ENCODE peak calls at places on chromosomes 13 and 19, in five cellular contexts. M is A549, F is activated B cell treated with CpG ODN at 0.5 μM for 24 hours, D is psoas muscle, H is left cardiac atrium. Z is an unnamed sample.

GRCh38 chr13:40432018-40432978 is 234.1 kb downstream of the FOXO1 start:
- ATAC-seq in F (peak), D (no peak), H (peak), M (no peak), Z (no peak)

GRCh38 chr13:71864981-71865857 is 1.8 kb downstream of the DACH1 start:
- ATAC-seq in H (peak), M (peak), F (no peak), D (peak), Z (peak)

GRCh38 chr13:21310220-21310619 is 133.8 kb downstream of the MRPL57 start:
- ATAC-seq in M (no peak), H (no peak), F (no peak), D (no peak), Z (no peak)

GRCh38 chr13:51801631-51802099 is 2.3 kb downstream of the DHRS12 start:
- ATAC-seq in M (peak), F (no peak), D (no peak), H (peak), Z (peak)

GRCh38 chr13:73220966-73221720 is 162.3 kb downstream of the KLF5 start:
- ATAC-seq in D (no peak), H (no peak), F (no peak), M (peak), Z (peak)

GRCh38 chr19:24098359-24098758 is 11.4 kb downstream of the ZNF254 start:
- ATAC-seq in M (no peak), F (no peak), D (no peak), H (no peak), Z (no peak)

GRCh38 chr13:101618440-101619187 is 166.1 kb downstream of the ITGBL1 start:
- ATAC-seq in H (no peak), M (no peak), F (no peak), D (no peak), Z (no peak)

GRCh38 chr19:17027428-17027816 is 812 bp upstream of the CPAMD8 start:
- ATAC-seq in D (no peak), M (no peak), F (no peak), H (no peak), Z (no peak)

GRCh38 chr19:18612772-18613588 is at the start of gene TMEM59L:
- ATAC-seq in D (no peak), H (peak), F (peak), M (peak), Z (peak)

GRCh38 chr19:19341026-19341425 is 20.4 kb downstream of the MAU2 start:
- ATAC-seq in M (no peak), H (no peak), D (no peak), F (no peak), Z (no peak)

GRCh38 chr19:3743486-3743885 is 18.0 kb downstream of the APBA3 start:
- ATAC-seq in D (no peak), H (no peak), M (peak), F (no peak), Z (peak)

GRCh38 chr19:1611353-1611752 is 6.1 kb upstream of the UQCR11 start:
- ATAC-seq in H (no peak), M (no peak), F (no peak), D (no peak), Z (no peak)

GRCh38 chr13:111517641-111518010 is 197.2 kb downstream of the TEX29 start:
- ATAC-seq in F (no peak), D (no peak), H (no peak), M (peak), Z (no peak)

GRCh38 chr13:109836629-109837607 is 50.5 kb upstream of the IRS2 start:
- ATAC-seq in H (no peak), F (no peak), M (no peak), D (no peak), Z (no peak)

GRCh38 chr13:32205426-32206096 is 109.6 kb downstream of the ZAR1L start:
- ATAC-seq in F (no peak), M (no peak), D (no peak), H (peak), Z (no peak)

GRCh38 chr13:66981912-66982311 is 248.2 kb downstream of the PCDH9 start:
- ATAC-seq in H (no peak), F (no peak), M (no peak), D (no peak), Z (no peak)

GRCh38 chr19:3075605-3076431 is 13.5 kb upstream of the TLE5 start:
- ATAC-seq in M (peak), H (peak), D (peak), F (peak), Z (peak)

GRCh38 chr19:6668696-6669095 is 1.3 kb downstream of the TNFSF14 start:
- ATAC-seq in H (no peak), D (no peak), F (no peak), M (no peak), Z (no peak)

GRCh38 chr13:50451609-50452008 is 391.9 kb downstream of the DLEU7 start:
- ATAC-seq in F (no peak), M (no peak), H (no peak), D (no peak), Z (no peak)

GRCh38 chr19:28880735-28881401 is 332.1 kb downstream of the UQCRFS1 start:
- ATAC-seq in M (no peak), F (no peak), D (no peak), H (no peak), Z (no peak)

GRCh38 chr13:98462946-98463345 is 114.0 kb downstream of the STK24 start:
- ATAC-seq in M (no peak), F (no peak), H (peak), D (no peak), Z (no peak)

GRCh38 chr19:15200575-15201364 is at the start of gene NOTCH3:
- ATAC-seq in H (peak), D (no peak), M (no peak), F (no peak), Z (peak)

GRCh38 chr13:74132768-74133656 is 1.2 kb downstream of the KLF12 start:
- ATAC-seq in F (no peak), D (peak), H (peak), M (no peak), Z (peak)

GRCh38 chr19:46528601-46529447 is 33.2 kb upstream of the PNMA8B start:
- ATAC-seq in D (no peak), H (no peak), F (no peak), M (no peak), Z (no peak)

GRCh38 chr19:38615007-38615581 is 2.7 kb downstream of the MAP4K1 start:
- ATAC-seq in M (no peak), F (no peak), D (no peak), H (no peak), Z (no peak)

GRCh38 chr13:31686660-31687430 is 52.5 kb upstream of the RXFP2 start:
- ATAC-seq in M (no peak), F (no peak), H (no peak), D (no peak), Z (no peak)

GRCh38 chr13:30334663-30335386 is 27.5 kb upstream of the KATNAL1 start:
- ATAC-seq in M (peak), H (no peak), D (peak), F (no peak), Z (no peak)

GRCh38 chr19:46392252-46392801 is 21.0 kb downstream of the CCDC8 start:
- ATAC-seq in M (no peak), F (no peak), D (no peak), H (no peak), Z (no peak)

GRCh38 chr13:48232420-48233096 is 448 bp upstream of the ITM2B start:
- ATAC-seq in H (peak), D (peak), M (peak), F (peak), Z (peak)